ENCODE peak calls at places on chromosomes 5 and 9, in four cellular contexts. W is GM23338, P is OCI-LY7, S is SK-N-SH. G is an unnamed sample.

GRCh38 chr5:113354056-113354455 is 80.7 kb downstream of the TSSK1B start:
- DNase-seq in W (no peak), P (no peak), S (peak), G (no peak)

GRCh38 chr5:16784843-16785791 is 151.0 kb downstream of the MYO10 start:
- DNase-seq in W (no peak), P (no peak), S (no peak), G (no peak)

GRCh38 chr9:75197521-75197920 is 109.2 kb downstream of the OSTF1 start:
- DNase-seq in W (no peak), P (no peak), S (no peak), G (peak)

GRCh38 chr9:34650816-34651215 is 1.2 kb upstream of the IL11RA start:
- DNase-seq in W (no peak), P (no peak), S (peak), G (no peak)

GRCh38 chr5:79436821-79437220 is 77.1 kb downstream of the HOMER1 start:
- DNase-seq in W (no peak), P (no peak), S (no peak), G (no peak)

GRCh38 chr9:96100385-96100978 is 201.5 kb downstream of the HSD17B3 start:
- DNase-seq in W (peak), P (no peak), S (no peak), G (peak)

GRCh38 chr9:78236511-78236950 is 656 bp downstream of the CEP78 start:
- DNase-seq in W (peak), P (peak), S (no peak), G (no peak)

GRCh38 chr5:6831678-6832077 is 118.4 kb downstream of the TENT4A start:
- DNase-seq in W (no peak), P (no peak), S (no peak), G (no peak)

GRCh38 chr5:173198049-173198448 is 37.0 kb downstream of the NKX2-5 start:
- DNase-seq in W (no peak), P (no peak), S (no peak), G (no peak)

GRCh38 chr5:178213003-178213449 is 8.7 kb downstream of the HNRNPAB start:
- DNase-seq in W (no peak), P (no peak), S (no peak), G (no peak)

GRCh38 chr5:79973511-79973910 is 17.6 kb downstream of the MTX3 start:
- DNase-seq in W (no peak), P (no peak), S (no peak), G (no peak)

DNA sequence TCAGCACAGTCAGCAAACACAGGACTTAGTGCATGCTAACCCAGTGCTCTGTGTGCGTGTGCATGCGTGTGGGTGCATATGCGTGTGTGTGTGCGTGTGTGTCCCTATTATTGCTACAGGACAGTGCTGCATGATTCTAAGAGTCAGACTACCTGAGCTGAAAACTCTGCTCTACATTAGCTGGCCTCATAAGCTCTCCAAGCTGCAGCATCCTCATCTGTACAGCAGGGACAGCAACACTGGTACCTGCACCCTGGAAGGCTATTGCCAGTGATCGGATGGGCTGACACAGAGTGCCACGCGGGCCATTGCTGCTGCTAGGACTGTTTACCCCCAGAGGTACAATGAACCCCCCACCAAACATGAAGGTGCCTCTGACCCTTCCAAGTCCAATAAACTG is 1.2 kb downstream of the ADAMTS12 start:
- DNase-seq in W (peak), P (no peak), S (no peak), G (no peak)
- H3K27ac ChIP-seq in W (no peak), P (no peak), S (no peak), G (no peak)

DNA sequence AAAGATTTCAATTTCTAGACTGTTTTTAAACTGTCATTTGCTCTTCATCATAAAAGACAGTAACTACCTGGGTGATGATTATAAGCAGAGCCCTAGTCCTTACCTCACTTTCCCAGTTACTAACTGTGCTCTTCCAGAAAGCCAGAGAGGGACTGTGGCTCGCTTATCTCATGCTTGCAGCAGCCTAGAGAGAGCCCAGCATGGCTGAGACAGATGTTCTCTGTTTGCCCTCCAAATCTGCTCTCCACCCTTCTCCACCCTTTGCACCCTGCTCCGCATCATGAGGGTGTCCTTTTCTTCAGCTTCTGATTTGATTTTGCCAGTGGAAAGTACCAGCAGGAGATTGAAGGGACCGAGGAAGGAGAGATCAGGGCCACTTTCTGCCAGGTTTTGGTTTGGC is 61.2 kb upstream of the SELENOP start:
- DNase-seq in W (no peak), P (no peak), S (no peak), G (no peak)
- TF ChIP-seq CTCF in W (no peak), P (no peak), S (no peak), G (no peak)

DNA sequence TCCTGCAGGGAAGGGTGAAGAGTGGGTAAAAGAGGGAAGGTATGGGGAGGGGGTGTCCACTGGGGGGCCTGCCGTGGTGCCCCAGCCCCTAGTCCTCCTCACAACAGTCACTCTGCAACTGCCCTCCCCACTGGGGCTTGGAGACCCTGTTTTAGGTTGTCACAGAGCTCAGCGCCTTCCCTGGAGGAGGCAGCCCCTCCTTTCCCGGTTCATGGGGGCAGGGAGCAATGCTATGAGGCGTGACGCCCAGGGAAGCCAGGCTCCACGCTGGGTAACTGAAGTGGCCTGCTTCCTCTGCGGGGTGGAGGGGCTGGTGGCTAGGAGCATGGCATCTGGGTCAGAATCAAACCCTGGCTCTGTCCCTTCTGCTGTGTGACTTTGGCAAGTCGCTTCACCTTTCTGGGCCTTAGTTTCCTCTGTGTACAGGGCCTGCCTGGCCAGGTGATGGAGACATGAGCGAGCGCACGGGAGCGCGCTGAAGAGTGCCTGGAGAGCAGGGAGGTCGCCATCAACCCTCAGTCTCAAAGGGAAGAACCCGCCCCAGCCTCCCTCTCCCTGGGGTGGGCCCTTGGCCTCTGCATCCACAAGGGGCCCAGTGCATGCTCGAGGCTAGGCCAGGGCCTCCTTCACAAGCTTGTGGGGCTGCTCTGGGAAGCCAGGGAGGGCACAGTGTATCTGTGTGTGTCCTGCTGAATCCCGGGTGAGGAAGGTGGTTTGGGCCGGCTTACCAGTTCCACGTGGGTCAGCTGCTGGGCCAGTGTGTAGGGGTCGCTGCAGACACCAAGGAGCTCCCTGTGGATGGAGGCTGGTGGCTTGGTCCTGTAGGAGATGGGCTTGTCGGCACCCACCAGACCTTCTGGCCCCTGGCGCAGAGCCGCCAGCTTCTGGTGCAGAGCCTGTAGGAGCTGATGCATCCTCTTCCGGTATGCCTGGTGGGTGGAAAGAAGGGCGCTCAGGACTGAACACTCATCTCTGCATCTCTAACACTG is 56.4 kb upstream of the RNF130 start:
- DNase-seq in W (no peak), P (no peak), S (peak), G (peak)
- TF ChIP-seq EZH2phosphoT487 in W (no peak), P (no peak), S (no peak), G (no peak)

GRCh38 chr9:127976498-127976897 is 4.3 kb downstream of the EEIG1 start:
- DNase-seq in W (no peak), P (no peak), S (no peak), G (no peak)
- H3K27ac ChIP-seq in W (peak), P (peak), S (no peak), G (no peak)